ENCODE peak calls at places on chromosome 14, in eight cellular contexts. S is GM13977, B is heart left ventricle, W is mammary epithelial cell, Q is ovary, K is lung, L is astrocyte of the cerebellum, H is GM20000. P is an unnamed sample.

GRCh38 chr14:61456720-61457119 is 135.3 kb downstream of the PRKCH start:
- DNase-seq in S (peak; percentile 65), B (peak; percentile 85), W (peak; percentile 49), Q (peak; percentile 79), K (peak; percentile 81), L (peak; percentile 42), H (peak; percentile 67), P (peak; percentile 90)

GRCh38 chr14:100291305-100292075 is 14.8 kb downstream of the SLC25A29 start:
- DNase-seq in S (peak; percentile 18), B (no peak), W (no peak), Q (no peak), K (no peak), L (no peak), H (peak; percentile 12), P (no peak)

GRCh38 chr14:97777622-97778021 is 980.4 kb downstream of the VRK1 start:
- DNase-seq in S (no peak), B (no peak), W (no peak), Q (no peak), K (no peak), L (no peak), H (no peak), P (no peak)

GRCh38 chr14:36254020-36254614 is 66.3 kb downstream of the MBIP start:
- DNase-seq in S (no peak), B (no peak), W (peak; percentile 8), Q (no peak), K (no peak), L (no peak), H (no peak), P (no peak)

GRCh38 chr14:24329736-24330135 is 5.1 kb downstream of the ADCY4 start:
- DNase-seq in S (no peak), B (peak; percentile 56), W (no peak), Q (no peak), K (peak; percentile 62), L (no peak), H (no peak), P (no peak)

GRCh38 chr14:55454264-55455151 is 14.1 kb upstream of the TBPL2 start:
- DNase-seq in S (no peak), B (peak; percentile 33), W (peak; percentile 71), Q (peak; percentile 74), K (no peak), L (peak; percentile 80), H (no peak), P (no peak)

GRCh38 chr14:39230416-39230815 is 3.3 kb upstream of the MIA2 start:
- DNase-seq in S (no peak), B (no peak), W (no peak), Q (no peak), K (no peak), L (no peak), H (no peak), P (no peak)

GRCh38 chr14:72961579-72962335 is 35.5 kb downstream of the DCAF4 start:
- DNase-seq in S (no peak), B (no peak), W (peak; percentile 93), Q (no peak), K (no peak), L (no peak), H (no peak), P (no peak)

GRCh38 chr14:68365228-68365627 is 427.6 kb downstream of the ZFP36L1 start:
- DNase-seq in S (no peak), B (no peak), W (peak; percentile 65), Q (no peak), K (no peak), L (no peak), H (no peak), P (no peak)

GRCh38 chr14:51938137-51938536 is 51.2 kb upstream of the RTRAF start:
- DNase-seq in S (no peak), B (no peak), W (no peak), Q (no peak), K (no peak), L (no peak), H (no peak), P (no peak)

GRCh38 chr14:88229428-88229827 is 93.6 kb downstream of the KCNK10 start:
- DNase-seq in S (no peak), B (no peak), W (no peak), Q (no peak), K (no peak), L (no peak), H (no peak), P (no peak)

GRCh38 chr14:81313775-81314429 is 86.2 kb downstream of the STON2 start:
- DNase-seq in S (no peak), B (no peak), W (peak; percentile 90), Q (no peak), K (no peak), L (no peak), H (no peak), P (no peak)

GRCh38 chr14:74299061-74299545 is 3.6 kb downstream of the ABCD4 start:
- DNase-seq in S (no peak), B (peak; percentile 45), W (no peak), Q (no peak), K (no peak), L (peak; percentile 18), H (no peak), P (no peak)

GRCh38 chr14:58598028-58598850 is 39.5 kb upstream of the DACT1 start:
- DNase-seq in S (no peak), B (no peak), W (no peak), Q (no peak), K (no peak), L (no peak), H (no peak), P (no peak)

GRCh38 chr14:50822501-50823042 is 8.4 kb downstream of the NIN start:
- DNase-seq in S (no peak), B (no peak), W (no peak), Q (no peak), K (no peak), L (no peak), H (peak; percentile 31), P (no peak)

GRCh38 chr14:58944226-58944769 is 244.2 kb upstream of the DAAM1 start:
- DNase-seq in S (no peak), B (no peak), W (no peak), Q (no peak), K (no peak), L (no peak), H (no peak), P (no peak)

GRCh38 chr14:33297565-33297964 is 358.9 kb downstream of the NPAS3 start:
- DNase-seq in S (no peak), B (no peak), W (no peak), Q (no peak), K (no peak), L (no peak), H (no peak), P (no peak)

DNA sequence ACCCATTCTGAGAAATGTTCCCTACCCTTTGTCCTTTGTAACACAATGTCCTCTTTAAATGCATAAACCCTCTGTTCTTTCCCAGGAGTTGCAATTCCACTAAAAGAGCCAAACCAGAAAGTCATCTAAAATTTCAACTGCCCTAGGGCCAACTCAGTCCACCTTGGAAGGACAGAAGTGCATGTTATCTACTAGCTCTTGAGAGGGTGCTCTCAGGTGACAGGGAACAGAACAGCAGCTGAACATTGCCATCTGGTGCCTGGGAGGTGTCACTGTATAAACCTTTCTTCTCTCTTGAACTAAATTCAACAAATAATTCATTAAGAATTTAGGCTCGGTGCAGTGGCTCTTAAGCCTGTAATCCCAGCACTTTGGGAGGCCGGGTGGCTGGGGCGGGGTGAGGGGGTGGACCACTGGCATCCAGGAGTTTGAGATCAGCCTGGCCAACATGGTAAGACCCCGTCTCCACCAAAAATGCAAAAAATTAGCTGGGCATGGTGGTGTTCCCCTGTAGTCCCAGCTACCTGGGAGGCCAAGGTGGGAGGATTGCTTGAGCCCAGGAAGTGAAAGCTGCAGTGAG is 10.3 kb upstream of the FERMT2 start:
- DNase-seq in S (peak; percentile 73), B (peak; percentile 53), W (peak; percentile 53), Q (peak; percentile 53), K (peak; percentile 49), L (no peak), H (peak; percentile 76), P (no peak)
- TF ChIP-seq CTCF in S (peak; percentile 56), B (peak; percentile 67), W (peak; percentile 66), Q (peak; percentile 64), K (peak; percentile 77), L (peak; percentile 57), H (peak; percentile 49), P (peak; percentile 74)

GRCh38 chr14:96051642-96052540 is 12.7 kb downstream of the C14orf132 start:
- DNase-seq in S (peak; percentile 37), B (peak; percentile 5), W (peak; percentile 19), Q (no peak), K (no peak), L (no peak), H (peak; percentile 39), P (peak; percentile 54)
- TF ChIP-seq CTCF in S (peak; percentile 15), B (no peak), W (peak; percentile 34), Q (no peak), K (no peak), L (peak; percentile 19), H (peak; percentile 14), P (no peak)

GRCh38 chr14:101557811-101558738 is 3.2 kb upstream of the DIO3 start:
- DNase-seq in S (no peak), B (no peak), W (no peak), Q (peak; percentile 72), K (no peak), L (no peak), H (no peak), P (no peak)
- TF ChIP-seq CTCF in S (no peak), B (no peak), W (no peak), Q (peak; percentile 41), K (no peak), L (peak; percentile 9), H (no peak), P (no peak)

GRCh38 chr14:102496331-102496691 is 13.3 kb downstream of the ANKRD9 start:
- DNase-seq in S (no peak), B (no peak), W (no peak), Q (no peak), K (no peak), L (no peak), H (no peak), P (no peak)

GRCh38 chr14:102499401-102500189 is 10.0 kb downstream of the ANKRD9 start:
- DNase-seq in S (no peak), B (peak; percentile 86), W (no peak), Q (no peak), K (no peak), L (no peak), H (no peak), P (no peak)

GRCh38 chr14:102498678-102499265 is 10.8 kb downstream of the ANKRD9 start:
- DNase-seq in S (no peak), B (no peak), W (no peak), Q (no peak), K (no peak), L (no peak), H (no peak), P (no peak)

GRCh38 chr14:102496955-102497744 is 12.4 kb downstream of the ANKRD9 start:
- DNase-seq in S (no peak), B (no peak), W (no peak), Q (no peak), K (no peak), L (no peak), H (no peak), P (no peak)

DNA sequence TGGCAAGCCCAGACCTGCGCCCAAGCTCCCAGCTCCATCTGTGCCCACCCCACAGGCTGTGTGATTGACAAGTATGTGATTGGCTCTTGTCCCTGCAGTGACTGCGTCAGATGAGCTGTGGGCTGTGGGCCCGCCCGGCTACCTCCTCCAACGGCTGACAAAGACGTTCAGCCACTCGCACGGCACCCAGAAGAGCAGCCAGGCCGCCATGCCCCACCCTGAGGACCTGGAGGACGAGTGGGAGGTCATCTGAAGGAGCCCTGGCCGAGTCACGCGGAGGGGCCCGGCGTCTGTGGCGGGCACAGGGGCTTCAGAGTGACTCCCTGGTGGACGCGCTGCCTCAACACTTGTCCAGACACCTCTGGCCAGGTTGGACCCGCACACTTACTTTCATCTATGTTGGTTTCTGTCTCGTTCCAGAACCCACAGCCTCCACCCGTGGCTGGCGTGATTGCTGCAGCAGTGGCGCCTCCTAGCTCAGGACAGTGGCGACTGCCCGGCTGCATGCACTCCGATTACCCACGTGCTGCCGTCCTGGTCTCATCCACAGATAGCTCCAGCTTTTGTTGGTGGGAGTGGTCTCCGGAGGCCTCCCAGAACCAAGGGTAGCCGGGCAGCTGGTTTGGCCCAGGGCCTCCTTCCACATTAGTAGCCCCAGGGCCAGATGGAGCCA is 11.4 kb downstream of the ANKRD9 start:
- DNase-seq in S (no peak), B (no peak), W (no peak), Q (no peak), K (no peak), L (no peak), H (no peak), P (no peak)
- TF ChIP-seq CTCF in S (peak; percentile 26), B (no peak), W (peak; percentile 4), Q (no peak), K (no peak), L (peak; percentile 26), H (no peak), P (peak; percentile 12)